ENCODE peak calls at places on chromosomes 1 and 21, in four cellular contexts. V, C, J and W are unnamed samples.

GRCh38 chr1:5943373-5944068 is 48.7 kb downstream of the NPHP4 start:
- DNase-seq in V (no peak), J (no peak), C (no peak), W (no peak)

GRCh38 chr21:18801468-18801867 is 397.9 kb upstream of the TMPRSS15 start:
- DNase-seq in J (no peak), C (no peak), V (peak; percentile 13), W (no peak)

GRCh38 chr1:21671915-21672314 is 2.8 kb upstream of the RAP1GAP start:
- DNase-seq in V (no peak), J (no peak), C (no peak), W (no peak)

GRCh38 chr1:88661188-88661587 is 22.9 kb upstream of the PKN2 start:
- DNase-seq in V (no peak), J (no peak), C (no peak), W (peak; percentile 4)

GRCh38 chr1:113036639-113037321 is 36.2 kb upstream of the LRIG2 start:
- DNase-seq in V (no peak), C (no peak), J (no peak), W (peak; percentile 32)

GRCh38 chr1:194117582-194117981 is 931.2 kb upstream of the B3GALT2 start:
- DNase-seq in C (no peak), V (no peak), J (no peak), W (no peak)

GRCh38 chr21:46155514-46156377 is at the start of gene FTCD:
- DNase-seq in J (no peak), C (no peak), V (no peak), W (no peak)

GRCh38 chr1:30695481-30695880 is 27.9 kb downstream of the MATN1 start:
- DNase-seq in C (no peak), V (no peak), J (no peak), W (no peak)

GRCh38 chr1:211492511-211493132 is 660 bp upstream of the RD3 start:
- DNase-seq in V (no peak), C (no peak), J (no peak), W (peak; percentile 51)

GRCh38 chr1:77824083-77824482 is 44.6 kb downstream of the MIGA1 start:
- DNase-seq in C (peak; percentile 71), J (no peak), V (peak; percentile 73), W (peak; percentile 57)

GRCh38 chr1:77829851-77830250 is 50.4 kb downstream of the MIGA1 start:
- DNase-seq in C (no peak), V (no peak), J (no peak), W (no peak)

GRCh38 chr1:77828098-77828497 is 48.6 kb downstream of the MIGA1 start:
- DNase-seq in C (no peak), V (no peak), J (no peak), W (no peak)

GRCh38 chr1:77824694-77825355 is 45.4 kb downstream of the MIGA1 start:
- DNase-seq in C (no peak), V (no peak), J (no peak), W (no peak)

DNA sequence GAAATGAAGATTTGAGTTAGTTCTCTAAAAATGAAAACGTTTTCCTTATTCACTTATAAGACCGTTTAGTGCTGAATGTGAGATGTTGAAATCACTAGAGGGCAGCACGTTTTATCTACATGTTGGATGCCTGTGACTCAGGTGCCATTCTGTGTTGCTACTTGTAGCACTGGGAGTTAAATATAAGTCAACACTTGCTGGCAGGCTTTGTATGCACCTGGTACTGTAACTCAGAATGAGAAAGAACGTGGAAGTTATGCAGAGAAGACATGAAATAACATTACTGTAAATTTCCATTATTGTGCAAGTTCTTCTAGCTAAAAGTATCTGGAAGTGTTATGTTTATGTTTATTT is 45.9 kb downstream of the MIGA1 start:
- DNase-seq in C (peak; percentile 91), J (no peak), V (peak; percentile 80), W (peak; percentile 61)
- TF ChIP-seq CTCF in C (peak; percentile 38), J (peak; percentile 35), V (peak; percentile 44), W (no peak)

DNA sequence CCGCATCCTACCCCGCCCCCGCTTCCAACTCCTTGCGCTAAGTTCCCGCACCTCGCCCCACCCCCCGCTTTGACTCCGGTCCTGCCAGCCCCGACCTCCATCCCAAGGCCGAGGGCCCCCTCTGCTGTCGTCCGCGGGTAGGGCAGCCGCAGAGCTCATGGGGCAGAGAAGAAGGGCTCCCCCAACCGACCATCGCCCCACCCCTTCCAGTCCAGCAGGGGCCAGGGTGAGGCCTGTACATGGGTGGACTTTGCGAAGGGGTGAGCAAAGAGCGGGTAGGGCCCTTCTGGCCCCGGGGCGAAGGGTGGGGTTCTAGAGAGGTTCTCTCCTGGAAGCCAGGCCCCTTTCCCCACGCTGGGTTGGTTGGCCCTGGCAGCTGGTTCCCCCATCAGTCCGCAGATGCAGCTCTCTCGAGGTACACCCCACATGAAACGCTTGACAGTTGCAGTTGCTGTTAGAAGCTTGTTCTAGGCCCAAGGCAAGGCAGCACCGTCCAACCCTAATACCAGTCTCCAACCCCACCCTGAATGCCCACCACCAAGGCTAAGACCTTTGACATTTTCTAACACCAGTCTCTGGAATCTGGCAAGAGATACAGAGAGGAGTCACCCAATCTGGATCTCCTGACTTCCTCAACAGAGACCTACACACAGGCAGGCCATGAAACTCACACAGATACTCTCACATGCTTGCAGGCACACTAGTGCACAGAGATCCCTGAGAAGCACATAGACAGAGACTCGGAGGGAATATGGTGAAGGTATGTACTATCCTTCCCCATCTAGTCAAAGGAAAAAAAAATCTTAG is 25.3 kb upstream of the ADGRB2 start:
- DNase-seq in V (peak; percentile 85), C (peak; percentile 82), J (peak; percentile 94), W (peak; percentile 96)
- TF ChIP-seq CTCF in V (peak; percentile 87), C (peak; percentile 97), J (peak; percentile 72), W (peak; percentile 92)

GRCh38 chr1:58035523-58035922 is 511.0 kb downstream of the OMA1 start:
- DNase-seq in C (no peak), V (no peak), J (no peak), W (no peak)
- TF ChIP-seq CTCF in C (peak; percentile 12), V (no peak), J (no peak), W (peak; percentile 22)

GRCh38 chr1:199866210-199866617 is 161.3 kb upstream of the NR5A2 start:
- DNase-seq in J (no peak), V (no peak), C (no peak), W (no peak)

GRCh38 chr1:199867601-199868000 is 159.9 kb upstream of the NR5A2 start:
- DNase-seq in V (peak; percentile 22), C (peak; percentile 23), J (no peak), W (peak; percentile 32)

DNA sequence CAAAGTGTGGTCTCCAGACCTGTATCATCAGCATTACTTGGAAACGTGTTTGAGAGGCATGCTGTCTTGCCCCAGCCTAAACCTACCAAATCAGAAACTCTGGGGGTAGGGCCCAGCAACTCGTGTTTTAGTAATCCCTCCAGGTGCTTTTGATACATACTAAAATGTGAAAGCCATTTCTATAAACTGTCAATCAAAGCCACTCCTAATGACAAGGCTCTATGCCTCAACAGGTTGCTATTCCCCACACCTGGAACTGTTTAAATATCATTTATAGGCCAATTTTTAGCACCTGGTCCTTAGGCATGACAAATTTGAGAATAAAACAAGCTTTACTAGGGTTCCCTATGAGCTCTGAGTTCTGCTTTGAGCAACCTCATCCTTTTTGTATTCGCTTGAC is 158.7 kb upstream of the NR5A2 start:
- DNase-seq in V (no peak), C (no peak), J (no peak), W (no peak)
- TF ChIP-seq CTCF in V (no peak), C (no peak), J (no peak), W (no peak)

DNA sequence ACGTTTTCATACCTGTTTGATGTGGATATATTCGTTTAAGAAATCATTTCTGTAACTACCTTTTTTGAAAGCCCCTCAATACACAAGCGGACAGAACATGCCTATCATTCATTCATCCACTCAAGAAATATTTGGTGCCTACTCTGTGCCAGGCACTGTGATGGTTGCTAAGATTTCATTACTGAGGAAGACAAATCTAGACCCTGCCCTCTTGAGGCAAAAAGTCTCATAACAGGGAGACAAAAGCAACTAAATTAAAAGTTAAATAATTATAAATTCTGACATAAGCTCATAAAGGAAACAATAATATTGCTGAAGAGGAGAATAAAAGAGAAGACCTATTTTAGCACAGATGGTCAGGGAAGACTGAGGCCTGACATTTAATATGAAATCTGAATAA is 203.5 kb upstream of the ZNHIT6 start:
- DNase-seq in C (peak; percentile 4), V (no peak), J (no peak), W (peak; percentile 29)
- TF ChIP-seq CTCF in C (peak; percentile 41), V (peak; percentile 51), J (peak; percentile 38), W (peak; percentile 25)